ENCODE peak calls at places on chromosome 7, in five cellular contexts. One of them, this sample, is unnamed.

GRCh38 chr7:3753868-3754267 is 452.8 kb downstream of the SDK1 start:
- DNase-seq in foreskin fibroblast: no peak
- DNase-seq in astrocyte of the spinal cord: no peak
- DNase-seq in AG04449: no peak
- DNase-seq in Calu3: no peak
- DNase-seq in this sample: no peak

GRCh38 chr7:45650404-45651055 is 76.4 kb downstream of the ADCY1 start:
- DNase-seq in astrocyte of the spinal cord: no peak
- DNase-seq in AG04449: no peak
- DNase-seq in foreskin fibroblast: no peak
- DNase-seq in Calu3: no peak
- DNase-seq in this sample: no peak

GRCh38 chr7:28442540-28443420 is 30.5 kb downstream of the CREB5 start:
- DNase-seq in foreskin fibroblast: no peak
- DNase-seq in Calu3: no peak
- DNase-seq in AG04449: no peak
- DNase-seq in astrocyte of the spinal cord: no peak
- DNase-seq in this sample: no peak

GRCh38 chr7:74289660-74290589 is 718 bp downstream of the CLIP2 start:
- DNase-seq in foreskin fibroblast: no peak
- DNase-seq in astrocyte of the spinal cord: no peak
- DNase-seq in Calu3: no peak
- DNase-seq in AG04449: no peak
- DNase-seq in this sample: no peak

GRCh38 chr7:343227-343822 is 53.4 kb downstream of the FOXL3 start:
- DNase-seq in foreskin fibroblast: no peak
- DNase-seq in Calu3: no peak
- DNase-seq in AG04449: no peak
- DNase-seq in astrocyte of the spinal cord: no peak
- DNase-seq in this sample: no peak

GRCh38 chr7:2621948-2622640 is 9.7 kb upstream of the TTYH3 start:
- DNase-seq in foreskin fibroblast: no peak
- DNase-seq in Calu3: peak; percentile 34
- DNase-seq in astrocyte of the spinal cord: no peak
- DNase-seq in AG04449: no peak
- DNase-seq in this sample: no peak

GRCh38 chr7:106583133-106583532 is 77.8 kb downstream of the CCDC71L start:
- DNase-seq in astrocyte of the spinal cord: peak; percentile 24
- DNase-seq in AG04449: no peak
- DNase-seq in Calu3: no peak
- DNase-seq in foreskin fibroblast: peak; percentile 87
- DNase-seq in this sample: peak; percentile 50

GRCh38 chr7:35748348-35748747 is 52.5 kb upstream of the SEPTIN7 start:
- DNase-seq in AG04449: no peak
- DNase-seq in Calu3: no peak
- DNase-seq in astrocyte of the spinal cord: no peak
- DNase-seq in foreskin fibroblast: no peak
- DNase-seq in this sample: no peak

GRCh38 chr7:147658392-147658791 is 932.2 kb upstream of the C7orf33 start:
- DNase-seq in AG04449: no peak
- DNase-seq in astrocyte of the spinal cord: no peak
- DNase-seq in foreskin fibroblast: no peak
- DNase-seq in Calu3: no peak
- DNase-seq in this sample: no peak

GRCh38 chr7:33185786-33186185 is 56.4 kb downstream of the BBS9 start:
- DNase-seq in AG04449: no peak
- DNase-seq in astrocyte of the spinal cord: peak; percentile 63
- DNase-seq in Calu3: peak; percentile 53
- DNase-seq in foreskin fibroblast: peak; percentile 37
- DNase-seq in this sample: peak; percentile 38

GRCh38 chr7:44145969-44146897 is 5.1 kb upstream of the MYL7 start:
- DNase-seq in astrocyte of the spinal cord: peak; percentile 30
- DNase-seq in AG04449: no peak
- DNase-seq in foreskin fibroblast: peak; percentile 51
- DNase-seq in Calu3: peak; percentile 39
- DNase-seq in this sample: no peak

GRCh38 chr7:25995893-25996529 is 156.0 kb upstream of the NFE2L3 start:
- DNase-seq in AG04449: no peak
- DNase-seq in astrocyte of the spinal cord: no peak
- DNase-seq in Calu3: peak; percentile 23
- DNase-seq in foreskin fibroblast: no peak
- DNase-seq in this sample: no peak

GRCh38 chr7:15684834-15685233 is 1.6 kb downstream of the MEOX2 start:
- DNase-seq in Calu3: peak; percentile 32
- DNase-seq in foreskin fibroblast: no peak
- DNase-seq in astrocyte of the spinal cord: no peak
- DNase-seq in AG04449: no peak
- DNase-seq in this sample: no peak

GRCh38 chr7:38229386-38229785 is 44.0 kb downstream of the TARP start:
- DNase-seq in AG04449: no peak
- DNase-seq in astrocyte of the spinal cord: peak; percentile 79
- DNase-seq in Calu3: no peak
- DNase-seq in foreskin fibroblast: peak; percentile 18
- DNase-seq in this sample: no peak

GRCh38 chr7:90227259-90227658 is 15.7 kb downstream of the STEAP2 start:
- DNase-seq in Calu3: no peak
- DNase-seq in AG04449: no peak
- DNase-seq in astrocyte of the spinal cord: no peak
- DNase-seq in foreskin fibroblast: no peak
- DNase-seq in this sample: no peak

GRCh38 chr7:35691827-35692307 is 3.1 kb downstream of the HERPUD2 start:
- DNase-seq in foreskin fibroblast: no peak
- DNase-seq in AG04449: no peak
- DNase-seq in astrocyte of the spinal cord: no peak
- DNase-seq in Calu3: no peak
- DNase-seq in this sample: no peak

GRCh38 chr7:34727464-34727995 is 69.5 kb downstream of the NPSR1 start:
- DNase-seq in foreskin fibroblast: no peak
- DNase-seq in astrocyte of the spinal cord: no peak
- DNase-seq in Calu3: no peak
- DNase-seq in AG04449: no peak
- DNase-seq in this sample: no peak

GRCh38 chr7:147707926-147708325 is 882.6 kb upstream of the C7orf33 start:
- DNase-seq in foreskin fibroblast: no peak
- DNase-seq in Calu3: no peak
- DNase-seq in astrocyte of the spinal cord: no peak
- DNase-seq in AG04449: no peak
- DNase-seq in this sample: no peak

GRCh38 chr7:73977626-73978618 is 50.1 kb upstream of the ELN start:
- DNase-seq in Calu3: no peak
- DNase-seq in foreskin fibroblast: no peak
- DNase-seq in AG04449: no peak
- DNase-seq in astrocyte of the spinal cord: no peak
- DNase-seq in this sample: no peak

GRCh38 chr7:130901209-130901783 is 167.3 kb upstream of the KLF14 start:
- DNase-seq in AG04449: peak; percentile 83
- DNase-seq in astrocyte of the spinal cord: peak; percentile 95
- DNase-seq in Calu3: peak; percentile 89
- DNase-seq in foreskin fibroblast: peak; percentile 94
- DNase-seq in this sample: peak; percentile 81

GRCh38 chr7:45598697-45599520 is 24.7 kb downstream of the ADCY1 start:
- DNase-seq in foreskin fibroblast: no peak
- DNase-seq in astrocyte of the spinal cord: no peak
- DNase-seq in Calu3: no peak
- DNase-seq in AG04449: no peak
- DNase-seq in this sample: no peak

GRCh38 chr7:138006106-138006505 is 4.2 kb upstream of the CREB3L2 start:
- DNase-seq in AG04449: no peak
- DNase-seq in foreskin fibroblast: no peak
- DNase-seq in Calu3: no peak
- DNase-seq in astrocyte of the spinal cord: no peak
- DNase-seq in this sample: no peak

GRCh38 chr7:7428806-7429205 is 106.9 kb downstream of the COL28A1 start:
- DNase-seq in AG04449: peak; percentile 31
- DNase-seq in foreskin fibroblast: peak; percentile 93
- DNase-seq in Calu3: no peak
- DNase-seq in astrocyte of the spinal cord: peak; percentile 65
- DNase-seq in this sample: peak; percentile 97

GRCh38 chr7:106393564-106393963 is 108.8 kb upstream of the NAMPT start:
- DNase-seq in AG04449: no peak
- DNase-seq in astrocyte of the spinal cord: no peak
- DNase-seq in Calu3: no peak
- DNase-seq in foreskin fibroblast: no peak
- DNase-seq in this sample: no peak

GRCh38 chr7:46565257-46565656 is 644.2 kb upstream of the IGFBP3 start:
- DNase-seq in foreskin fibroblast: no peak
- DNase-seq in AG04449: no peak
- DNase-seq in astrocyte of the spinal cord: no peak
- DNase-seq in Calu3: peak; percentile 64
- DNase-seq in this sample: no peak

GRCh38 chr7:1120791-1121190 is 32.9 kb downstream of the GPER1 start:
- DNase-seq in AG04449: no peak
- DNase-seq in Calu3: no peak
- DNase-seq in foreskin fibroblast: no peak
- DNase-seq in astrocyte of the spinal cord: no peak
- DNase-seq in this sample: no peak

GRCh38 chr7:34902181-34902580 is 135.1 kb downstream of the DPY19L1 start:
- DNase-seq in Calu3: no peak
- DNase-seq in foreskin fibroblast: no peak
- DNase-seq in astrocyte of the spinal cord: no peak
- DNase-seq in AG04449: no peak
- DNase-seq in this sample: no peak

GRCh38 chr7:140873473-140873872 is 51.3 kb downstream of the BRAF start:
- DNase-seq in foreskin fibroblast: no peak
- DNase-seq in Calu3: no peak
- DNase-seq in astrocyte of the spinal cord: no peak
- DNase-seq in AG04449: no peak
- DNase-seq in this sample: no peak

GRCh38 chr7:96167424-96167823 is 154.5 kb downstream of the SLC25A13 start:
- DNase-seq in foreskin fibroblast: no peak
- DNase-seq in AG04449: no peak
- DNase-seq in Calu3: no peak
- DNase-seq in astrocyte of the spinal cord: no peak
- DNase-seq in this sample: no peak

GRCh38 chr7:147861058-147861716 is 729.4 kb upstream of the C7orf33 start:
- DNase-seq in AG04449: peak; percentile 12
- DNase-seq in Calu3: no peak
- DNase-seq in foreskin fibroblast: no peak
- DNase-seq in astrocyte of the spinal cord: no peak
- DNase-seq in this sample: no peak

GRCh38 chr7:2601907-2602735 is 29.7 kb upstream of the TTYH3 start:
- DNase-seq in astrocyte of the spinal cord: no peak
- DNase-seq in Calu3: no peak
- DNase-seq in foreskin fibroblast: no peak
- DNase-seq in AG04449: no peak
- DNase-seq in this sample: no peak

GRCh38 chr7:69309601-69310000 is 288.7 kb upstream of the AUTS2 start:
- DNase-seq in foreskin fibroblast: no peak
- DNase-seq in AG04449: no peak
- DNase-seq in Calu3: no peak
- DNase-seq in astrocyte of the spinal cord: no peak
- DNase-seq in this sample: no peak

GRCh38 chr7:43496596-43496995 is 86.3 kb upstream of the STK17A start:
- DNase-seq in AG04449: no peak
- DNase-seq in foreskin fibroblast: no peak
- DNase-seq in Calu3: no peak
- DNase-seq in astrocyte of the spinal cord: no peak
- DNase-seq in this sample: no peak

GRCh38 chr7:15723840-15724239 is 37.4 kb upstream of the MEOX2 start:
- DNase-seq in astrocyte of the spinal cord: no peak
- DNase-seq in Calu3: no peak
- DNase-seq in AG04449: no peak
- DNase-seq in foreskin fibroblast: no peak
- DNase-seq in this sample: peak; percentile 2

GRCh38 chr7:142391191-142391992 is 133.5 kb upstream of the PRSS58 start:
- DNase-seq in Calu3: no peak
- DNase-seq in foreskin fibroblast: no peak
- DNase-seq in AG04449: no peak
- DNase-seq in astrocyte of the spinal cord: no peak
- DNase-seq in this sample: no peak
- TF ChIP-seq CTCF in Calu3: no peak
- TF ChIP-seq CTCF in foreskin fibroblast: peak; percentile 19
- TF ChIP-seq CTCF in AG04449: peak; percentile 49
- TF ChIP-seq CTCF in astrocyte of the spinal cord: peak; percentile 49
- TF ChIP-seq CTCF in this sample: peak; percentile 52

GRCh38 chr7:158631574-158632195 is 44.1 kb upstream of the PTPRN2 start:
- DNase-seq in AG04449: no peak
- DNase-seq in astrocyte of the spinal cord: no peak
- DNase-seq in foreskin fibroblast: no peak
- DNase-seq in Calu3: no peak
- DNase-seq in this sample: no peak
- TF ChIP-seq CTCF in AG04449: no peak
- TF ChIP-seq CTCF in astrocyte of the spinal cord: no peak
- TF ChIP-seq CTCF in foreskin fibroblast: no peak
- TF ChIP-seq CTCF in Calu3: no peak
- TF ChIP-seq CTCF in this sample: no peak

GRCh38 chr7:144130730-144131129 is 7.8 kb downstream of the OR2A14 start:
- DNase-seq in AG04449: no peak
- DNase-seq in foreskin fibroblast: no peak
- DNase-seq in astrocyte of the spinal cord: no peak
- DNase-seq in Calu3: no peak
- DNase-seq in this sample: no peak

GRCh38 chr7:144133307-144133706 is 10.3 kb downstream of the OR2A14 start:
- DNase-seq in Calu3: no peak
- DNase-seq in foreskin fibroblast: no peak
- DNase-seq in astrocyte of the spinal cord: no peak
- DNase-seq in AG04449: no peak
- DNase-seq in this sample: no peak

GRCh38 chr7:144132262-144132661 is 9.3 kb downstream of the OR2A14 start:
- DNase-seq in astrocyte of the spinal cord: no peak
- DNase-seq in Calu3: no peak
- DNase-seq in AG04449: no peak
- DNase-seq in foreskin fibroblast: no peak
- DNase-seq in this sample: no peak

GRCh38 chr7:144122876-144123275 is at the start of gene OR2A14:
- DNase-seq in astrocyte of the spinal cord: no peak
- DNase-seq in foreskin fibroblast: no peak
- DNase-seq in Calu3: no peak
- DNase-seq in AG04449: no peak
- DNase-seq in this sample: no peak

DNA sequence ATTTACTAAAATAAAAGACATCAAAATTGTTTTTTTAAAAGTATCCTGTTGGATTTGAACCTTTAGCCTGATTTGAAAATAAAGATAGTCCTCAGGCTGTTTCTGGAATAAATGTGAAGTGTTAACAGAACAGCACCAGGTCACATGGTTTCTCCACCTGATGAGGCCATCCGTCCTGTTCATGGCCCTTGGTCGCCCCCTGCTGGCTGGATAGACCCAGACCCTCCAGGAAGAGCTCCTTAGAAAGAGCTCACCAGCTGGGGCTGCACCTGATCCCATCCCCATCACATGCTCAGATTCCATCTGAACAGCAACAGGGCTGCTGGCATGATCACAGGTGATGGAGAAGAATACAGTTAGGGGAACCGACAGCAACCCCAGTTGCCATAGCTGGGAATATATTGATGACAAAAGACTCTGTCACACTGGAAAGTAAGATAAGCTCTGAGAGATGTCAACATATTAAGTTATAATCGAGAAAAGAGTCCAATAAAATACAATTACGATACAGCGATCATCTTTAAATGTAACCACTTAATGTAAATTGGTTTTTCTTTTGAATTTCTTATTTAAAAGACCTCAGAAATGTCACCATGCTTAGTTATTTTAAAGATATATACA is 4.8 kb downstream of the OR2A14 start:
- DNase-seq in AG04449: peak; percentile 14
- DNase-seq in foreskin fibroblast: peak; percentile 18
- DNase-seq in Calu3: peak; percentile 94
- DNase-seq in astrocyte of the spinal cord: peak; percentile 72
- DNase-seq in this sample: peak; percentile 54
- TF ChIP-seq CTCF in AG04449: peak; percentile 88
- TF ChIP-seq CTCF in foreskin fibroblast: peak; percentile 83
- TF ChIP-seq CTCF in Calu3: peak; percentile 90
- TF ChIP-seq CTCF in astrocyte of the spinal cord: peak; percentile 86
- TF ChIP-seq CTCF in this sample: peak; percentile 90

GRCh38 chr7:92778972-92779371 is 57.4 kb downstream of the CDK6 start:
- DNase-seq in astrocyte of the spinal cord: peak; percentile 76
- DNase-seq in AG04449: peak; percentile 55
- DNase-seq in foreskin fibroblast: peak; percentile 78
- DNase-seq in Calu3: no peak
- DNase-seq in this sample: no peak
- TF ChIP-seq CTCF in astrocyte of the spinal cord: peak; percentile 5
- TF ChIP-seq CTCF in AG04449: no peak
- TF ChIP-seq CTCF in foreskin fibroblast: no peak
- TF ChIP-seq CTCF in Calu3: no peak
- TF ChIP-seq CTCF in this sample: no peak

This sample was measured in HFF-Myc.